ENCODE peak calls at places on chromosomes 11 and 22, in nine cellular contexts. X is PC-9; I is CD8-positive, alpha-beta T cell; W is spleen; F is heart left ventricle; Z is lower lobe of right lung; P is astrocyte of the spinal cord; A is neural progenitor cell; J is body of pancreas. M is an unnamed sample.

GRCh38 chr22:37734402-37734700 is 37.5 kb downstream of the TRIOBP start:
- DNase-seq in X (no peak), I (no peak), W (no peak), F (no peak), Z (no peak), P (no peak), A (no peak), J (no peak), M (no peak)

GRCh38 chr11:120198403-120198786 is 12.4 kb upstream of the OAF start:
- DNase-seq in X (no peak), I (no peak), W (peak), F (no peak), Z (no peak), P (no peak), A (no peak), J (no peak), M (no peak)

GRCh38 chr11:125268611-125269010 is 104.1 kb downstream of the PKNOX2 start:
- DNase-seq in X (no peak), I (no peak), W (no peak), F (peak), Z (no peak), P (peak), A (no peak), J (no peak), M (no peak)

GRCh38 chr22:48576333-48577013 is 1251.2 kb downstream of the BRD1 start:
- DNase-seq in X (no peak), I (no peak), W (no peak), F (no peak), Z (peak), P (no peak), A (peak), J (no peak), M (no peak)

GRCh38 chr11:13354335-13354734 is 76.7 kb downstream of the BMAL1 start:
- DNase-seq in X (no peak), I (no peak), W (no peak), F (no peak), Z (no peak), P (no peak), A (peak), J (no peak), M (no peak)

GRCh38 chr22:38828191-38828590 is 15.6 kb downstream of the NPTXR start:
- DNase-seq in X (no peak), I (no peak), W (no peak), F (no peak), Z (peak), P (no peak), A (no peak), J (no peak), M (no peak)

GRCh38 chr11:119942021-119942420 is 195.9 kb downstream of the TRIM29 start:
- DNase-seq in X (no peak), I (no peak), W (no peak), F (no peak), Z (no peak), P (no peak), A (no peak), J (no peak), M (no peak)

GRCh38 chr11:11391796-11392195 is 38.7 kb upstream of the CSNK2A3 start:
- DNase-seq in X (no peak), I (no peak), W (no peak), F (no peak), Z (no peak), P (peak), A (no peak), J (no peak), M (peak)

GRCh38 chr11:63939351-63939920 is 634 bp downstream of the NAA40 start:
- DNase-seq in X (no peak), I (no peak), W (no peak), F (peak), Z (no peak), P (no peak), A (no peak), J (peak), M (no peak)

GRCh38 chr11:83456075-83456474 is 169.9 kb upstream of the CCDC90B start:
- DNase-seq in X (no peak), I (no peak), W (no peak), F (no peak), Z (no peak), P (no peak), A (peak), J (peak), M (no peak)

GRCh38 chr11:34425360-34425759 is 13.4 kb upstream of the CAT start:
- DNase-seq in X (no peak), I (no peak), W (no peak), F (no peak), Z (no peak), P (no peak), A (no peak), J (no peak), M (no peak)

GRCh38 chr22:21082248-21082647 is 36.5 kb downstream of the LRRC74B start:
- DNase-seq in X (no peak), I (no peak), W (no peak), F (no peak), Z (no peak), P (no peak), A (no peak), J (no peak), M (no peak)

GRCh38 chr11:72144807-72145565 is 9.5 kb downstream of the FOLR3 start:
- DNase-seq in X (peak), I (no peak), W (no peak), F (no peak), Z (no peak), P (peak), A (no peak), J (no peak), M (peak)

GRCh38 chr11:8070417-8071101 is 10.5 kb upstream of the TUB start:
- DNase-seq in X (no peak), I (no peak), W (no peak), F (no peak), Z (no peak), P (peak), A (peak), J (no peak), M (no peak)

GRCh38 chr11:65427691-65428577 is 5.3 kb downstream of the NEAT1 start:
- DNase-seq in X (peak), I (peak), W (peak), F (peak), Z (no peak), P (peak), A (no peak), J (peak), M (no peak)

GRCh38 chr11:29449280-29450074 is 567.4 kb downstream of the KCNA4 start:
- DNase-seq in X (no peak), I (no peak), W (no peak), F (no peak), Z (no peak), P (no peak), A (no peak), J (no peak), M (no peak)

GRCh38 chr11:45169310-45170072 is 23.1 kb downstream of the PRDM11 start:
- DNase-seq in X (no peak), I (no peak), W (no peak), F (no peak), Z (no peak), P (no peak), A (no peak), J (no peak), M (peak)

GRCh38 chr11:3837793-3838192 is 3.0 kb downstream of the RHOG start:
- DNase-seq in X (no peak), I (no peak), W (peak), F (peak), Z (peak), P (no peak), A (no peak), J (no peak), M (no peak)

GRCh38 chr11:132131051-132131450 is 760.6 kb downstream of the NTM start:
- DNase-seq in X (no peak), I (no peak), W (no peak), F (no peak), Z (no peak), P (no peak), A (no peak), J (no peak), M (no peak)

GRCh38 chr11:69704508-69705245 is 855 bp upstream of the FGF19 start:
- DNase-seq in X (peak), I (no peak), W (peak), F (no peak), Z (no peak), P (peak), A (peak), J (no peak), M (no peak)

GRCh38 chr11:19253149-19253540 is 12.4 kb upstream of the E2F8 start:
- DNase-seq in X (no peak), I (no peak), W (no peak), F (no peak), Z (no peak), P (no peak), A (no peak), J (peak), M (no peak)

GRCh38 chr11:17781221-17781620 is 46.6 kb downstream of the KCNC1 start:
- DNase-seq in X (no peak), I (no peak), W (peak), F (no peak), Z (no peak), P (no peak), A (no peak), J (no peak), M (no peak)

DNA sequence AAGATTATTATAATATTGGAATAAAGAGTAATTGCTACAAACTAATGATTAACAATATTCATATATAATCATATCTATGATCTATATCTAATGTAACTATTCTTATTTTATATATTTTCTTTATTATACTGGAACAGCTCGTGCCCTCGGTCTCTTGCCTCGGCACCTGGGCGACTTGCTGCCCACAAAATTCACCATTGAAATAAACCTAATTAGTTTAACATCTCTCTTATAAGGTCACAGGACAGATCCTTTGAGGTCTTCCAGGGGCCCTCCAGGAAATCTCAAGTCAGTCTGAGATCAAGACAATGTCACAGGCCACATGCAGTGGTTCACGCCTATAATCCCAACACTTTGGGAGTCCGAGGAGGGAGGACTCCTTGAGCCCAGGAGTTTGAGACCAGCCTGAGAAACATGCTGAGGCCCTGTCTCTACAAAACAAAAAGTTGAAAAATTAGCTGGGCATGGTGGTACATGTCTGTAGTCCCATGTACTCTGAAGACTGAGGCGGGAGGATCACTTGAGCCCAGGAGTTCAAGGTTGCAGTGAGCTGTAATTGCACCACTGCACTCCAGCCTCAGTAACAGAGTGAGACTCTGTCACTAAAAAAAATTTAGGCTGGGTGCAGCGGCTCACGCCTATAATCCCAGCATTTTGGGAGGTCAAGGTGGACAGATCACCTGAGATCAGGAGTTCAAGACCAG is 6.6 kb upstream of the TXNRD2 start:
- DNase-seq in X (no peak), I (no peak), W (no peak), F (no peak), Z (peak), P (no peak), A (no peak), J (no peak), M (no peak)
- TF ChIP-seq CTCF in X (peak), I (peak), W (peak), F (no peak), Z (no peak), P (no peak), A (no peak), J (no peak), M (no peak)

DNA sequence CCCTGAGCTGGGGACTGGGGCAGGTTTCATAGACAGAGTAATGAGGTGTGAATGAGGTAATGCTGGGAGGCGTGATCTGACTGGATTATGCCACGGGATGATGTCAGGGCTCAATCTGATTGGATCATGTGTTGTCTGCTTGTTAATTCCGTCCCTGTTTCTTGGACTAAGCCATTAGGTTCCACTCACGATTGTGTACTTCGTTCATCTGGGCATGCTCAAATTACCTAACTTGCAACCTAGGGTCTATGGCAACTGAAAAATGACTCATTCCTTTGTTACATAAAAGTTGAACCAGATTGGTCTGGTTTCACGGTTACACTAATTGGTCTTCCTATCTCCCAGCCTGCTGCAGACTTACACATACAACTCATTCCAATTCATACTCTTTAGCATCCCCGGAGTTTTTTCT is 20.1 kb upstream of the OR10A5 start:
- DNase-seq in X (no peak), I (no peak), W (no peak), F (no peak), Z (no peak), P (no peak), A (no peak), J (no peak), M (no peak)
- H3K4me3 ChIP-seq in X (no peak), I (no peak), W (no peak), F (no peak), Z (no peak), P (no peak), A (no peak), J (no peak), M (no peak)

DNA sequence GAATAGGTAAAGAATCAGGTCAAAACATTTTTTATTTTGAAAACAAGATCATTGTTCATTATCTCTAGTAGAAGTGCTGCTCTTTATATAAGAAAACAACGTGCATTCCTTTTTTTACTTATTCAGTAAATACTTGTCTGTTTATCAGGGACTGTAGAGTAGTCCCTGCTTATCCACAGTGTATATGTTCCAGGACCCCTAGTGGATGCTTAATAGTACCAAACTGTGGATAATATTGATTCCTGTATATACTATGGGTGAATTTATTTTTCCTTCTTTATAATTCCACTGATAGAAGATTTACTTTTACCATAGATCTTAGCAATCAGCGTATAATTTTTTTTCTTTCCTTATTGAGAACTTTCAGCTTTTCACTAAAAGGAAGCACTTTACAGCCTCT is 32.6 kb downstream of the CEP295 start:
- DNase-seq in X (no peak), I (no peak), W (no peak), F (no peak), Z (no peak), P (no peak), A (no peak), J (no peak), M (no peak)
- TF ChIP-seq CTCF in X (peak), I (no peak), W (no peak), F (no peak), Z (no peak), P (peak), A (peak), J (no peak), M (peak)

GRCh38 chr22:50294319-50294656 is 13.2 kb downstream of the PLXNB2 start:
- DNase-seq in X (no peak), I (no peak), W (no peak), F (no peak), Z (no peak), P (no peak), A (no peak), J (no peak), M (no peak)
- H3K4me3 ChIP-seq in X (peak), I (peak), W (no peak), F (no peak), Z (peak), P (no peak), A (no peak), J (no peak), M (no peak)

GRCh38 chr11:117385471-117385870 is 57.8 kb downstream of the CEP164 start:
- DNase-seq in X (no peak), I (no peak), W (no peak), F (no peak), Z (no peak), P (no peak), A (no peak), J (no peak), M (no peak)

GRCh38 chr11:117381988-117382387 is 54.3 kb downstream of the CEP164 start:
- DNase-seq in X (no peak), I (no peak), W (no peak), F (no peak), Z (no peak), P (no peak), A (no peak), J (no peak), M (no peak)

GRCh38 chr11:117382746-117383145 is 55.1 kb downstream of the CEP164 start:
- DNase-seq in X (no peak), I (no peak), W (no peak), F (no peak), Z (no peak), P (no peak), A (no peak), J (no peak), M (no peak)

GRCh38 chr11:117385906-117386305 is 58.3 kb downstream of the CEP164 start:
- DNase-seq in X (no peak), I (no peak), W (no peak), F (no peak), Z (no peak), P (no peak), A (no peak), J (no peak), M (no peak)

GRCh38 chr11:117384045-117384444 is 56.4 kb downstream of the CEP164 start:
- DNase-seq in X (no peak), I (no peak), W (no peak), F (no peak), Z (no peak), P (peak), A (no peak), J (no peak), M (peak)
- TF ChIP-seq CTCF in X (no peak), I (no peak), W (no peak), F (no peak), Z (no peak), P (no peak), A (no peak), J (no peak), M (no peak)

GRCh38 chr22:42282943-42283287 is 12.5 kb upstream of the TCF20 start:
- DNase-seq in X (no peak), I (no peak), W (no peak), F (no peak), Z (no peak), P (no peak), A (peak), J (no peak), M (no peak)
- H3K4me3 ChIP-seq in X (no peak), I (no peak), W (no peak), F (peak), Z (peak), P (no peak), A (peak), J (no peak), M (no peak)

M was measured in epithelial cell of proximal tubule.